ENCODE peak calls at places on chromosomes 13 and 19, in nine cellular contexts. One of them, this sample, is unnamed.

GRCh38 chr19:45231891-45232290 is 13.3 kb downstream of the EXOC3L2 start:
- DNase-seq in MM.1S: no peak
- DNase-seq in prostate gland: no peak
- DNase-seq in effector CD8-positive, alpha-beta T cell: no peak
- DNase-seq in stimulated activated CD8-positive, alpha-beta memory T cell treated with anti-CD3 and anti-CD28 coated beads, Interleukin-2, amount 100 ng/mL, for 1 hour: no peak
- DNase-seq in activated gamma-delta T cell treated with anti-CD3 and anti-CD28 coated beads, Interleukin-2, amount 50 U/mL, for 16 hours: no peak
- DNase-seq in C1 segment of cervical spinal cord: no peak
- DNase-seq in head of caudate nucleus: no peak
- DNase-seq in memory B cell: no peak
- DNase-seq in this sample: no peak

GRCh38 chr19:58181902-58182576 is 822 bp upstream of the ZNF274 start:
- DNase-seq in head of caudate nucleus: peak; percentile 12
- DNase-seq in MM.1S: peak; percentile 55
- DNase-seq in activated gamma-delta T cell treated with anti-CD3 and anti-CD28 coated beads, Interleukin-2, amount 50 U/mL, for 16 hours: peak; percentile 29
- DNase-seq in prostate gland: peak; percentile 64
- DNase-seq in C1 segment of cervical spinal cord: no peak
- DNase-seq in stimulated activated CD8-positive, alpha-beta memory T cell treated with anti-CD3 and anti-CD28 coated beads, Interleukin-2, amount 100 ng/mL, for 1 hour: peak; percentile 21
- DNase-seq in memory B cell: peak; percentile 50
- DNase-seq in effector CD8-positive, alpha-beta T cell: peak; percentile 7
- DNase-seq in this sample: no peak

GRCh38 chr19:32464279-32464678 is 58.7 kb downstream of the DPY19L3 start:
- DNase-seq in C1 segment of cervical spinal cord: no peak
- DNase-seq in stimulated activated CD8-positive, alpha-beta memory T cell treated with anti-CD3 and anti-CD28 coated beads, Interleukin-2, amount 100 ng/mL, for 1 hour: no peak
- DNase-seq in effector CD8-positive, alpha-beta T cell: no peak
- DNase-seq in prostate gland: no peak
- DNase-seq in activated gamma-delta T cell treated with anti-CD3 and anti-CD28 coated beads, Interleukin-2, amount 50 U/mL, for 16 hours: no peak
- DNase-seq in head of caudate nucleus: no peak
- DNase-seq in memory B cell: no peak
- DNase-seq in MM.1S: peak; percentile 25
- DNase-seq in this sample: no peak

GRCh38 chr13:111099292-111099691 is 15.8 kb upstream of the ARHGEF7 start:
- DNase-seq in MM.1S: no peak
- DNase-seq in stimulated activated CD8-positive, alpha-beta memory T cell treated with anti-CD3 and anti-CD28 coated beads, Interleukin-2, amount 100 ng/mL, for 1 hour: no peak
- DNase-seq in effector CD8-positive, alpha-beta T cell: no peak
- DNase-seq in C1 segment of cervical spinal cord: no peak
- DNase-seq in memory B cell: no peak
- DNase-seq in prostate gland: no peak
- DNase-seq in head of caudate nucleus: no peak
- DNase-seq in activated gamma-delta T cell treated with anti-CD3 and anti-CD28 coated beads, Interleukin-2, amount 50 U/mL, for 16 hours: no peak
- DNase-seq in this sample: no peak

GRCh38 chr13:87953381-87953780 is 282.2 kb downstream of the SLITRK5 start:
- DNase-seq in head of caudate nucleus: no peak
- DNase-seq in C1 segment of cervical spinal cord: no peak
- DNase-seq in MM.1S: no peak
- DNase-seq in effector CD8-positive, alpha-beta T cell: no peak
- DNase-seq in prostate gland: no peak
- DNase-seq in memory B cell: no peak
- DNase-seq in activated gamma-delta T cell treated with anti-CD3 and anti-CD28 coated beads, Interleukin-2, amount 50 U/mL, for 16 hours: no peak
- DNase-seq in stimulated activated CD8-positive, alpha-beta memory T cell treated with anti-CD3 and anti-CD28 coated beads, Interleukin-2, amount 100 ng/mL, for 1 hour: no peak
- DNase-seq in this sample: no peak

GRCh38 chr13:44409595-44409994 is 36.0 kb downstream of the SERP2 start:
- DNase-seq in activated gamma-delta T cell treated with anti-CD3 and anti-CD28 coated beads, Interleukin-2, amount 50 U/mL, for 16 hours: no peak
- DNase-seq in head of caudate nucleus: no peak
- DNase-seq in prostate gland: no peak
- DNase-seq in effector CD8-positive, alpha-beta T cell: no peak
- DNase-seq in memory B cell: no peak
- DNase-seq in MM.1S: no peak
- DNase-seq in C1 segment of cervical spinal cord: no peak
- DNase-seq in stimulated activated CD8-positive, alpha-beta memory T cell treated with anti-CD3 and anti-CD28 coated beads, Interleukin-2, amount 100 ng/mL, for 1 hour: no peak
- DNase-seq in this sample: no peak

GRCh38 chr19:8638078-8638619 is 7.7 kb downstream of the NFILZ start:
- DNase-seq in effector CD8-positive, alpha-beta T cell: no peak
- DNase-seq in memory B cell: no peak
- DNase-seq in head of caudate nucleus: peak; percentile 19
- DNase-seq in MM.1S: no peak
- DNase-seq in prostate gland: peak; percentile 19
- DNase-seq in stimulated activated CD8-positive, alpha-beta memory T cell treated with anti-CD3 and anti-CD28 coated beads, Interleukin-2, amount 100 ng/mL, for 1 hour: no peak
- DNase-seq in activated gamma-delta T cell treated with anti-CD3 and anti-CD28 coated beads, Interleukin-2, amount 50 U/mL, for 16 hours: no peak
- DNase-seq in C1 segment of cervical spinal cord: no peak
- DNase-seq in this sample: peak; percentile 38

GRCh38 chr19:32037998-32038732 is 307.2 kb upstream of the ZNF507 start:
- DNase-seq in MM.1S: no peak
- DNase-seq in memory B cell: no peak
- DNase-seq in C1 segment of cervical spinal cord: no peak
- DNase-seq in activated gamma-delta T cell treated with anti-CD3 and anti-CD28 coated beads, Interleukin-2, amount 50 U/mL, for 16 hours: no peak
- DNase-seq in head of caudate nucleus: no peak
- DNase-seq in stimulated activated CD8-positive, alpha-beta memory T cell treated with anti-CD3 and anti-CD28 coated beads, Interleukin-2, amount 100 ng/mL, for 1 hour: no peak
- DNase-seq in prostate gland: peak; percentile 12
- DNase-seq in effector CD8-positive, alpha-beta T cell: no peak
- DNase-seq in this sample: no peak

GRCh38 chr13:51240888-51241475 is 18.8 kb downstream of the FAM124A start:
- DNase-seq in C1 segment of cervical spinal cord: no peak
- DNase-seq in MM.1S: no peak
- DNase-seq in memory B cell: no peak
- DNase-seq in stimulated activated CD8-positive, alpha-beta memory T cell treated with anti-CD3 and anti-CD28 coated beads, Interleukin-2, amount 100 ng/mL, for 1 hour: no peak
- DNase-seq in prostate gland: no peak
- DNase-seq in effector CD8-positive, alpha-beta T cell: no peak
- DNase-seq in head of caudate nucleus: no peak
- DNase-seq in activated gamma-delta T cell treated with anti-CD3 and anti-CD28 coated beads, Interleukin-2, amount 50 U/mL, for 16 hours: no peak
- DNase-seq in this sample: no peak

GRCh38 chr19:5131866-5132561 is 163.1 kb downstream of the KDM4B start:
- DNase-seq in prostate gland: peak; percentile 69
- DNase-seq in stimulated activated CD8-positive, alpha-beta memory T cell treated with anti-CD3 and anti-CD28 coated beads, Interleukin-2, amount 100 ng/mL, for 1 hour: no peak
- DNase-seq in activated gamma-delta T cell treated with anti-CD3 and anti-CD28 coated beads, Interleukin-2, amount 50 U/mL, for 16 hours: no peak
- DNase-seq in effector CD8-positive, alpha-beta T cell: no peak
- DNase-seq in memory B cell: peak; percentile 59
- DNase-seq in head of caudate nucleus: peak; percentile 26
- DNase-seq in MM.1S: no peak
- DNase-seq in C1 segment of cervical spinal cord: no peak
- DNase-seq in this sample: no peak

GRCh38 chr19:6738726-6739389 is 622 bp upstream of the TRIP10 start:
- DNase-seq in C1 segment of cervical spinal cord: no peak
- DNase-seq in MM.1S: peak; percentile 46
- DNase-seq in prostate gland: peak; percentile 41
- DNase-seq in memory B cell: no peak
- DNase-seq in activated gamma-delta T cell treated with anti-CD3 and anti-CD28 coated beads, Interleukin-2, amount 50 U/mL, for 16 hours: peak; percentile 12
- DNase-seq in stimulated activated CD8-positive, alpha-beta memory T cell treated with anti-CD3 and anti-CD28 coated beads, Interleukin-2, amount 100 ng/mL, for 1 hour: no peak
- DNase-seq in head of caudate nucleus: no peak
- DNase-seq in effector CD8-positive, alpha-beta T cell: peak; percentile 38
- DNase-seq in this sample: no peak

GRCh38 chr13:40381935-40382764 is 284.3 kb downstream of the FOXO1 start:
- DNase-seq in memory B cell: no peak
- DNase-seq in activated gamma-delta T cell treated with anti-CD3 and anti-CD28 coated beads, Interleukin-2, amount 50 U/mL, for 16 hours: no peak
- DNase-seq in stimulated activated CD8-positive, alpha-beta memory T cell treated with anti-CD3 and anti-CD28 coated beads, Interleukin-2, amount 100 ng/mL, for 1 hour: no peak
- DNase-seq in MM.1S: no peak
- DNase-seq in C1 segment of cervical spinal cord: no peak
- DNase-seq in head of caudate nucleus: no peak
- DNase-seq in prostate gland: no peak
- DNase-seq in effector CD8-positive, alpha-beta T cell: no peak
- DNase-seq in this sample: no peak

GRCh38 chr19:55175117-55175867 is 4.8 kb downstream of the SYT5 start:
- DNase-seq in head of caudate nucleus: no peak
- DNase-seq in stimulated activated CD8-positive, alpha-beta memory T cell treated with anti-CD3 and anti-CD28 coated beads, Interleukin-2, amount 100 ng/mL, for 1 hour: no peak
- DNase-seq in memory B cell: no peak
- DNase-seq in C1 segment of cervical spinal cord: no peak
- DNase-seq in effector CD8-positive, alpha-beta T cell: no peak
- DNase-seq in prostate gland: no peak
- DNase-seq in activated gamma-delta T cell treated with anti-CD3 and anti-CD28 coated beads, Interleukin-2, amount 50 U/mL, for 16 hours: no peak
- DNase-seq in MM.1S: no peak
- DNase-seq in this sample: no peak

GRCh38 chr13:78401833-78402232 is 201.5 kb downstream of the POU4F1 start:
- DNase-seq in effector CD8-positive, alpha-beta T cell: no peak
- DNase-seq in memory B cell: no peak
- DNase-seq in stimulated activated CD8-positive, alpha-beta memory T cell treated with anti-CD3 and anti-CD28 coated beads, Interleukin-2, amount 100 ng/mL, for 1 hour: no peak
- DNase-seq in C1 segment of cervical spinal cord: no peak
- DNase-seq in MM.1S: no peak
- DNase-seq in prostate gland: no peak
- DNase-seq in head of caudate nucleus: no peak
- DNase-seq in activated gamma-delta T cell treated with anti-CD3 and anti-CD28 coated beads, Interleukin-2, amount 50 U/mL, for 16 hours: no peak
- DNase-seq in this sample: no peak

GRCh38 chr13:32415019-32415418 is 12.9 kb downstream of the N4BP2L1 start:
- DNase-seq in effector CD8-positive, alpha-beta T cell: no peak
- DNase-seq in head of caudate nucleus: no peak
- DNase-seq in activated gamma-delta T cell treated with anti-CD3 and anti-CD28 coated beads, Interleukin-2, amount 50 U/mL, for 16 hours: no peak
- DNase-seq in C1 segment of cervical spinal cord: no peak
- DNase-seq in memory B cell: no peak
- DNase-seq in prostate gland: no peak
- DNase-seq in stimulated activated CD8-positive, alpha-beta memory T cell treated with anti-CD3 and anti-CD28 coated beads, Interleukin-2, amount 100 ng/mL, for 1 hour: no peak
- DNase-seq in MM.1S: no peak
- DNase-seq in this sample: no peak

GRCh38 chr19:53808710-53809125 is 15.4 kb downstream of the NLRP12 start:
- DNase-seq in prostate gland: no peak
- DNase-seq in activated gamma-delta T cell treated with anti-CD3 and anti-CD28 coated beads, Interleukin-2, amount 50 U/mL, for 16 hours: no peak
- DNase-seq in head of caudate nucleus: no peak
- DNase-seq in memory B cell: no peak
- DNase-seq in C1 segment of cervical spinal cord: peak; percentile 3
- DNase-seq in stimulated activated CD8-positive, alpha-beta memory T cell treated with anti-CD3 and anti-CD28 coated beads, Interleukin-2, amount 100 ng/mL, for 1 hour: no peak
- DNase-seq in effector CD8-positive, alpha-beta T cell: no peak
- DNase-seq in MM.1S: no peak
- DNase-seq in this sample: peak; percentile 38

GRCh38 chr19:47227347-47228167 is 3.4 kb downstream of the BBC3 start:
- DNase-seq in head of caudate nucleus: no peak
- DNase-seq in C1 segment of cervical spinal cord: peak; percentile 49
- DNase-seq in MM.1S: peak; percentile 70
- DNase-seq in prostate gland: peak; percentile 80
- DNase-seq in stimulated activated CD8-positive, alpha-beta memory T cell treated with anti-CD3 and anti-CD28 coated beads, Interleukin-2, amount 100 ng/mL, for 1 hour: no peak
- DNase-seq in activated gamma-delta T cell treated with anti-CD3 and anti-CD28 coated beads, Interleukin-2, amount 50 U/mL, for 16 hours: no peak
- DNase-seq in memory B cell: peak; percentile 42
- DNase-seq in effector CD8-positive, alpha-beta T cell: peak; percentile 25
- DNase-seq in this sample: peak; percentile 55

GRCh38 chr13:29782798-29783197 is 67.6 kb downstream of the UBL3 start:
- DNase-seq in C1 segment of cervical spinal cord: no peak
- DNase-seq in prostate gland: no peak
- DNase-seq in effector CD8-positive, alpha-beta T cell: no peak
- DNase-seq in stimulated activated CD8-positive, alpha-beta memory T cell treated with anti-CD3 and anti-CD28 coated beads, Interleukin-2, amount 100 ng/mL, for 1 hour: no peak
- DNase-seq in activated gamma-delta T cell treated with anti-CD3 and anti-CD28 coated beads, Interleukin-2, amount 50 U/mL, for 16 hours: no peak
- DNase-seq in MM.1S: no peak
- DNase-seq in memory B cell: no peak
- DNase-seq in head of caudate nucleus: no peak
- DNase-seq in this sample: no peak

GRCh38 chr19:6685962-6686627 is 16.1 kb upstream of the TNFSF14 start:
- DNase-seq in stimulated activated CD8-positive, alpha-beta memory T cell treated with anti-CD3 and anti-CD28 coated beads, Interleukin-2, amount 100 ng/mL, for 1 hour: no peak
- DNase-seq in MM.1S: no peak
- DNase-seq in C1 segment of cervical spinal cord: no peak
- DNase-seq in activated gamma-delta T cell treated with anti-CD3 and anti-CD28 coated beads, Interleukin-2, amount 50 U/mL, for 16 hours: no peak
- DNase-seq in head of caudate nucleus: no peak
- DNase-seq in prostate gland: no peak
- DNase-seq in effector CD8-positive, alpha-beta T cell: no peak
- DNase-seq in memory B cell: no peak
- DNase-seq in this sample: no peak

GRCh38 chr19:34692541-34692940 is 15.1 kb downstream of the ZNF302 start:
- DNase-seq in C1 segment of cervical spinal cord: no peak
- DNase-seq in memory B cell: no peak
- DNase-seq in MM.1S: no peak
- DNase-seq in effector CD8-positive, alpha-beta T cell: no peak
- DNase-seq in prostate gland: no peak
- DNase-seq in stimulated activated CD8-positive, alpha-beta memory T cell treated with anti-CD3 and anti-CD28 coated beads, Interleukin-2, amount 100 ng/mL, for 1 hour: no peak
- DNase-seq in activated gamma-delta T cell treated with anti-CD3 and anti-CD28 coated beads, Interleukin-2, amount 50 U/mL, for 16 hours: no peak
- DNase-seq in head of caudate nucleus: no peak
- DNase-seq in this sample: no peak

GRCh38 chr13:79516590-79516989 is 35.6 kb downstream of the NDFIP2 start:
- DNase-seq in MM.1S: no peak
- DNase-seq in activated gamma-delta T cell treated with anti-CD3 and anti-CD28 coated beads, Interleukin-2, amount 50 U/mL, for 16 hours: no peak
- DNase-seq in effector CD8-positive, alpha-beta T cell: no peak
- DNase-seq in stimulated activated CD8-positive, alpha-beta memory T cell treated with anti-CD3 and anti-CD28 coated beads, Interleukin-2, amount 100 ng/mL, for 1 hour: no peak
- DNase-seq in memory B cell: no peak
- DNase-seq in head of caudate nucleus: no peak
- DNase-seq in prostate gland: no peak
- DNase-seq in C1 segment of cervical spinal cord: no peak
- DNase-seq in this sample: no peak

GRCh38 chr19:18153555-18154134 is 682 bp downstream of the PIK3R2 start:
- DNase-seq in C1 segment of cervical spinal cord: no peak
- DNase-seq in prostate gland: no peak
- DNase-seq in head of caudate nucleus: no peak
- DNase-seq in activated gamma-delta T cell treated with anti-CD3 and anti-CD28 coated beads, Interleukin-2, amount 50 U/mL, for 16 hours: no peak
- DNase-seq in stimulated activated CD8-positive, alpha-beta memory T cell treated with anti-CD3 and anti-CD28 coated beads, Interleukin-2, amount 100 ng/mL, for 1 hour: no peak
- DNase-seq in effector CD8-positive, alpha-beta T cell: peak; percentile 40
- DNase-seq in memory B cell: peak; percentile 30
- DNase-seq in MM.1S: peak; percentile 9
- DNase-seq in this sample: no peak

GRCh38 chr13:113608246-113608635 is 23.7 kb downstream of the TFDP1 start:
- DNase-seq in MM.1S: no peak
- DNase-seq in head of caudate nucleus: no peak
- DNase-seq in stimulated activated CD8-positive, alpha-beta memory T cell treated with anti-CD3 and anti-CD28 coated beads, Interleukin-2, amount 100 ng/mL, for 1 hour: no peak
- DNase-seq in C1 segment of cervical spinal cord: no peak
- DNase-seq in memory B cell: no peak
- DNase-seq in effector CD8-positive, alpha-beta T cell: no peak
- DNase-seq in activated gamma-delta T cell treated with anti-CD3 and anti-CD28 coated beads, Interleukin-2, amount 50 U/mL, for 16 hours: no peak
- DNase-seq in prostate gland: no peak
- DNase-seq in this sample: no peak

GRCh38 chr19:49506575-49507105 is 5.8 kb upstream of the FCGRT start:
- DNase-seq in head of caudate nucleus: no peak
- DNase-seq in activated gamma-delta T cell treated with anti-CD3 and anti-CD28 coated beads, Interleukin-2, amount 50 U/mL, for 16 hours: peak; percentile 72
- DNase-seq in prostate gland: no peak
- DNase-seq in C1 segment of cervical spinal cord: peak; percentile 50
- DNase-seq in MM.1S: peak; percentile 63
- DNase-seq in stimulated activated CD8-positive, alpha-beta memory T cell treated with anti-CD3 and anti-CD28 coated beads, Interleukin-2, amount 100 ng/mL, for 1 hour: peak; percentile 54
- DNase-seq in effector CD8-positive, alpha-beta T cell: peak; percentile 68
- DNase-seq in memory B cell: peak; percentile 74
- DNase-seq in this sample: no peak

GRCh38 chr13:110519046-110519445 is 42.5 kb downstream of the RAB20 start:
- DNase-seq in stimulated activated CD8-positive, alpha-beta memory T cell treated with anti-CD3 and anti-CD28 coated beads, Interleukin-2, amount 100 ng/mL, for 1 hour: no peak
- DNase-seq in head of caudate nucleus: no peak
- DNase-seq in memory B cell: no peak
- DNase-seq in MM.1S: no peak
- DNase-seq in prostate gland: no peak
- DNase-seq in C1 segment of cervical spinal cord: no peak
- DNase-seq in effector CD8-positive, alpha-beta T cell: no peak
- DNase-seq in activated gamma-delta T cell treated with anti-CD3 and anti-CD28 coated beads, Interleukin-2, amount 50 U/mL, for 16 hours: no peak
- DNase-seq in this sample: no peak

GRCh38 chr13:39688699-39689405 is 33.4 kb downstream of the COG6 start:
- DNase-seq in C1 segment of cervical spinal cord: no peak
- DNase-seq in effector CD8-positive, alpha-beta T cell: no peak
- DNase-seq in memory B cell: no peak
- DNase-seq in prostate gland: no peak
- DNase-seq in head of caudate nucleus: no peak
- DNase-seq in activated gamma-delta T cell treated with anti-CD3 and anti-CD28 coated beads, Interleukin-2, amount 50 U/mL, for 16 hours: no peak
- DNase-seq in MM.1S: no peak
- DNase-seq in stimulated activated CD8-positive, alpha-beta memory T cell treated with anti-CD3 and anti-CD28 coated beads, Interleukin-2, amount 100 ng/mL, for 1 hour: no peak
- DNase-seq in this sample: no peak

GRCh38 chr13:89380101-89380500 is 1708.9 kb downstream of the SLITRK5 start:
- DNase-seq in effector CD8-positive, alpha-beta T cell: no peak
- DNase-seq in head of caudate nucleus: no peak
- DNase-seq in prostate gland: no peak
- DNase-seq in MM.1S: peak; percentile 47
- DNase-seq in memory B cell: no peak
- DNase-seq in C1 segment of cervical spinal cord: no peak
- DNase-seq in stimulated activated CD8-positive, alpha-beta memory T cell treated with anti-CD3 and anti-CD28 coated beads, Interleukin-2, amount 100 ng/mL, for 1 hour: no peak
- DNase-seq in activated gamma-delta T cell treated with anti-CD3 and anti-CD28 coated beads, Interleukin-2, amount 50 U/mL, for 16 hours: no peak
- DNase-seq in this sample: no peak

GRCh38 chr19:39408392-39409206 is 2.0 kb downstream of the ZFP36 start:
- DNase-seq in MM.1S: peak; percentile 40
- DNase-seq in memory B cell: peak; percentile 58
- DNase-seq in C1 segment of cervical spinal cord: peak; percentile 51
- DNase-seq in effector CD8-positive, alpha-beta T cell: peak; percentile 52
- DNase-seq in prostate gland: peak; percentile 69
- DNase-seq in activated gamma-delta T cell treated with anti-CD3 and anti-CD28 coated beads, Interleukin-2, amount 50 U/mL, for 16 hours: no peak
- DNase-seq in head of caudate nucleus: no peak
- DNase-seq in stimulated activated CD8-positive, alpha-beta memory T cell treated with anti-CD3 and anti-CD28 coated beads, Interleukin-2, amount 100 ng/mL, for 1 hour: no peak
- DNase-seq in this sample: no peak

GRCh38 chr13:77416666-77417212 is 89.8 kb upstream of the MYCBP2 start:
- DNase-seq in memory B cell: no peak
- DNase-seq in head of caudate nucleus: no peak
- DNase-seq in activated gamma-delta T cell treated with anti-CD3 and anti-CD28 coated beads, Interleukin-2, amount 50 U/mL, for 16 hours: no peak
- DNase-seq in prostate gland: no peak
- DNase-seq in C1 segment of cervical spinal cord: no peak
- DNase-seq in effector CD8-positive, alpha-beta T cell: no peak
- DNase-seq in stimulated activated CD8-positive, alpha-beta memory T cell treated with anti-CD3 and anti-CD28 coated beads, Interleukin-2, amount 100 ng/mL, for 1 hour: no peak
- DNase-seq in MM.1S: no peak
- DNase-seq in this sample: no peak

GRCh38 chr13:92390217-92390616 is 836.4 kb upstream of the GPC6 start:
- DNase-seq in stimulated activated CD8-positive, alpha-beta memory T cell treated with anti-CD3 and anti-CD28 coated beads, Interleukin-2, amount 100 ng/mL, for 1 hour: no peak
- DNase-seq in head of caudate nucleus: no peak
- DNase-seq in memory B cell: no peak
- DNase-seq in MM.1S: peak; percentile 62
- DNase-seq in prostate gland: no peak
- DNase-seq in C1 segment of cervical spinal cord: no peak
- DNase-seq in activated gamma-delta T cell treated with anti-CD3 and anti-CD28 coated beads, Interleukin-2, amount 50 U/mL, for 16 hours: no peak
- DNase-seq in effector CD8-positive, alpha-beta T cell: no peak
- DNase-seq in this sample: no peak

GRCh38 chr19:49057636-49058234 is at the start of gene CGB7:
- DNase-seq in prostate gland: peak; percentile 74
- DNase-seq in MM.1S: no peak
- DNase-seq in head of caudate nucleus: no peak
- DNase-seq in memory B cell: no peak
- DNase-seq in C1 segment of cervical spinal cord: peak; percentile 8
- DNase-seq in stimulated activated CD8-positive, alpha-beta memory T cell treated with anti-CD3 and anti-CD28 coated beads, Interleukin-2, amount 100 ng/mL, for 1 hour: no peak
- DNase-seq in activated gamma-delta T cell treated with anti-CD3 and anti-CD28 coated beads, Interleukin-2, amount 50 U/mL, for 16 hours: no peak
- DNase-seq in effector CD8-positive, alpha-beta T cell: peak; percentile 27
- DNase-seq in this sample: no peak